ENCODE peak calls at places on chromosomes 12 and 14, in seven cellular contexts. One of them, this sample, is unnamed.
A peak's percentile ranks its signal among the peaks of the same experiment; 100 is the strongest.

GRCh38 chr14:76768201-76768656 is 7.0 kb downstream of the VASH1 start:
- DNase-seq in ovary: no peak
- DNase-seq in A549: no peak
- DNase-seq in stomach: peak; percentile 40
- DNase-seq in brain microvascular endothelial cell: no peak
- DNase-seq in esophagus squamous epithelium: no peak
- DNase-seq in sigmoid colon: no peak
- DNase-seq in this sample: peak; percentile 9

GRCh38 chr14:92584856-92585255 is 71.3 kb downstream of the RIN3 start:
- DNase-seq in ovary: no peak
- DNase-seq in A549: no peak
- DNase-seq in stomach: no peak
- DNase-seq in brain microvascular endothelial cell: no peak
- DNase-seq in esophagus squamous epithelium: no peak
- DNase-seq in sigmoid colon: peak; percentile 58
- DNase-seq in this sample: no peak

GRCh38 chr12:52220456-52220855 is 12.6 kb upstream of the KRT7 start:
- DNase-seq in ovary: no peak
- DNase-seq in A549: no peak
- DNase-seq in stomach: no peak
- DNase-seq in brain microvascular endothelial cell: no peak
- DNase-seq in esophagus squamous epithelium: no peak
- DNase-seq in sigmoid colon: peak; percentile 14
- DNase-seq in this sample: no peak

GRCh38 chr12:11664101-11664500 is 14.6 kb downstream of the ETV6 start:
- DNase-seq in ovary: no peak
- DNase-seq in A549: no peak
- DNase-seq in stomach: no peak
- DNase-seq in brain microvascular endothelial cell: no peak
- DNase-seq in esophagus squamous epithelium: no peak
- DNase-seq in sigmoid colon: no peak
- DNase-seq in this sample: no peak

GRCh38 chr14:74574706-74575105 is 37.3 kb downstream of the LTBP2 start:
- DNase-seq in ovary: peak; percentile 30
- DNase-seq in A549: no peak
- DNase-seq in stomach: no peak
- DNase-seq in brain microvascular endothelial cell: no peak
- DNase-seq in esophagus squamous epithelium: no peak
- DNase-seq in sigmoid colon: peak; percentile 60
- DNase-seq in this sample: no peak

GRCh38 chr12:120687570-120688289 is 781 bp downstream of the MLEC start:
- DNase-seq in ovary: no peak
- DNase-seq in A549: no peak
- DNase-seq in stomach: no peak
- DNase-seq in brain microvascular endothelial cell: no peak
- DNase-seq in esophagus squamous epithelium: no peak
- DNase-seq in sigmoid colon: peak; percentile 66
- DNase-seq in this sample: peak; percentile 45

GRCh38 chr12:72189266-72189665 is 82.9 kb upstream of the TRHDE start:
- DNase-seq in ovary: no peak
- DNase-seq in A549: no peak
- DNase-seq in stomach: no peak
- DNase-seq in brain microvascular endothelial cell: no peak
- DNase-seq in esophagus squamous epithelium: no peak
- DNase-seq in sigmoid colon: no peak
- DNase-seq in this sample: no peak

GRCh38 chr14:93040443-93040842 is 75.3 kb downstream of the ITPK1 start:
- DNase-seq in ovary: no peak
- DNase-seq in A549: no peak
- DNase-seq in stomach: peak; percentile 59
- DNase-seq in brain microvascular endothelial cell: no peak
- DNase-seq in esophagus squamous epithelium: no peak
- DNase-seq in sigmoid colon: no peak
- DNase-seq in this sample: peak; percentile 43

GRCh38 chr14:104026024-104026423 is 59.5 kb upstream of the ASPG start:
- DNase-seq in ovary: no peak
- DNase-seq in A549: no peak
- DNase-seq in stomach: no peak
- DNase-seq in brain microvascular endothelial cell: no peak
- DNase-seq in esophagus squamous epithelium: no peak
- DNase-seq in sigmoid colon: no peak
- DNase-seq in this sample: no peak

GRCh38 chr14:105492051-105492965 is 1.3 kb downstream of the TEDC1 start:
- DNase-seq in ovary: peak; percentile 68
- DNase-seq in A549: no peak
- DNase-seq in stomach: no peak
- DNase-seq in brain microvascular endothelial cell: no peak
- DNase-seq in esophagus squamous epithelium: no peak
- DNase-seq in sigmoid colon: peak; percentile 77
- DNase-seq in this sample: no peak

GRCh38 chr12:20368653-20369163 is 371 bp downstream of the PDE3A start:
- DNase-seq in ovary: peak; percentile 57
- DNase-seq in A549: peak; percentile 15
- DNase-seq in stomach: no peak
- DNase-seq in brain microvascular endothelial cell: peak; percentile 45
- DNase-seq in esophagus squamous epithelium: no peak
- DNase-seq in sigmoid colon: peak; percentile 78
- DNase-seq in this sample: peak; percentile 11

GRCh38 chr14:99278836-99279235 is 6.8 kb upstream of the BCL11B start:
- DNase-seq in ovary: no peak
- DNase-seq in A549: no peak
- DNase-seq in stomach: no peak
- DNase-seq in brain microvascular endothelial cell: no peak
- DNase-seq in esophagus squamous epithelium: no peak
- DNase-seq in sigmoid colon: no peak
- DNase-seq in this sample: no peak

DNA sequence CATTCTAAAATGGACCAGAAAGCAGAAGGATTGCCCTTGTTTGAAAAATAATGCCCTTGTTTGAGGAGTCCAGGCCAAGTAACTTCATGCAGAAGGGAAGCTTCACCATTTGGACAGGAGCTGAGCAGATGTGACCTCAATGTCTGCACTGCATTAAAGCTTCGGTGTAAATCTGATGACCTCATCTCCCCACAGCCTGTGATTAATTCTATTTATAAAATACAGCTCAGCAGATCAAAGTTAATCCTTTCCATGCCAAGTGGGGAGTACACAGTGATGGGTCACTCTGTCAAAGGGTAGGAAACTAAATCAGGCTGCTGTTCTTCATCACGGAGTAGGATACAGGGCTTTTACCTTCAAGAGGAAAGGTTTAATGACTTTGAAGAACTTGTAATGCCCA is 533.7 kb downstream of the RPS29 start:
- DNase-seq in ovary: no peak
- DNase-seq in A549: no peak
- DNase-seq in stomach: no peak
- DNase-seq in brain microvascular endothelial cell: peak; percentile 1
- DNase-seq in esophagus squamous epithelium: no peak
- DNase-seq in sigmoid colon: no peak
- DNase-seq in this sample: no peak
- H3K27ac ChIP-seq in ovary: no peak overlapping the region
- H3K27ac ChIP-seq in A549: no peak overlapping the region
- H3K27ac ChIP-seq in stomach: no peak overlapping the region
- H3K27ac ChIP-seq in brain microvascular endothelial cell: no peak overlapping the region
- H3K27ac ChIP-seq in esophagus squamous epithelium: no peak overlapping the region
- H3K27ac ChIP-seq in sigmoid colon: no peak overlapping the region
- H3K27ac ChIP-seq in this sample: peak overlapping the region; percentile 97

GRCh38 chr14:32696325-32697101 is 242.2 kb upstream of the NPAS3 start:
- DNase-seq in ovary: no peak
- DNase-seq in A549: no peak
- DNase-seq in stomach: no peak
- DNase-seq in brain microvascular endothelial cell: no peak
- DNase-seq in esophagus squamous epithelium: no peak
- DNase-seq in sigmoid colon: no peak
- DNase-seq in this sample: no peak

GRCh38 chr14:32692441-32692840 is 246.2 kb upstream of the NPAS3 start:
- DNase-seq in ovary: no peak
- DNase-seq in A549: no peak
- DNase-seq in stomach: no peak
- DNase-seq in brain microvascular endothelial cell: peak; percentile 56
- DNase-seq in esophagus squamous epithelium: no peak
- DNase-seq in sigmoid colon: no peak
- DNase-seq in this sample: no peak

GRCh38 chr14:32694795-32695449 is 243.8 kb upstream of the NPAS3 start:
- DNase-seq in ovary: no peak
- DNase-seq in A549: no peak
- DNase-seq in stomach: no peak
- DNase-seq in brain microvascular endothelial cell: no peak
- DNase-seq in esophagus squamous epithelium: no peak
- DNase-seq in sigmoid colon: no peak
- DNase-seq in this sample: no peak

GRCh38 chr14:32697114-32697513 is 241.6 kb upstream of the NPAS3 start:
- DNase-seq in ovary: no peak
- DNase-seq in A549: no peak
- DNase-seq in stomach: no peak
- DNase-seq in brain microvascular endothelial cell: no peak
- DNase-seq in esophagus squamous epithelium: no peak
- DNase-seq in sigmoid colon: no peak
- DNase-seq in this sample: no peak

DNA sequence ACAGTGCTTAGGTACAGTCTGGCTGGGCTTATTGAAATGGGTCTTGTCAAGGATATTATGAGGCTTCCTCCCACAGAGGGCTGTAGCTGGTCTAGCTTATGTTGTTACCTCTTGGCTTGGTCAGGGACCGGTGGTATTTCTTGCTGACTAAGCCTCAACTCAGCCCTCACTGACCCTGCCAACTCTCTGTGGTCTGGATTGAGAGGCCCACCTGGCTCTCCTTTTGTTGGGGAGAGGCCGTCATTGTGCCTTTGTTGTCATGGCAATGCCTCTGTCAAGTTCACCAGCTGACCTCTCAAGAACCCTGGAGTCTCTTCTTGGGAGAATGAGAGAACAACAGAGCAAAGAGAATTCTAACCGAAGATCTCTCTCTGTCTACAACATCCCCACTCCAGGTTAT is 245.6 kb upstream of the NPAS3 start:
- DNase-seq in ovary: no peak
- DNase-seq in A549: no peak
- DNase-seq in stomach: no peak
- DNase-seq in brain microvascular endothelial cell: no peak
- DNase-seq in esophagus squamous epithelium: no peak
- DNase-seq in sigmoid colon: no peak
- DNase-seq in this sample: peak; percentile 21
- H3K27ac ChIP-seq in ovary: no peak overlapping the region
- H3K27ac ChIP-seq in A549: no peak overlapping the region
- H3K27ac ChIP-seq in stomach: no peak overlapping the region
- H3K27ac ChIP-seq in brain microvascular endothelial cell: no peak overlapping the region
- H3K27ac ChIP-seq in esophagus squamous epithelium: no peak overlapping the region
- H3K27ac ChIP-seq in sigmoid colon: no peak overlapping the region
- H3K27ac ChIP-seq in this sample: no peak overlapping the region

GRCh38 chr12:29783773-29784666 is at the start of gene TMTC1:
- DNase-seq in ovary: peak; percentile 88
- DNase-seq in A549: peak; percentile 27
- DNase-seq in stomach: peak; percentile 51
- DNase-seq in brain microvascular endothelial cell: peak; percentile 29
- DNase-seq in esophagus squamous epithelium: no peak
- DNase-seq in sigmoid colon: peak; percentile 90
- DNase-seq in this sample: peak; percentile 42

GRCh38 chr12:29781176-29781575 is 2.6 kb downstream of the TMTC1 start:
- DNase-seq in ovary: no peak
- DNase-seq in A549: no peak
- DNase-seq in stomach: no peak
- DNase-seq in brain microvascular endothelial cell: no peak
- DNase-seq in esophagus squamous epithelium: no peak
- DNase-seq in sigmoid colon: no peak
- DNase-seq in this sample: no peak

GRCh38 chr12:29781705-29782266 is 2.0 kb downstream of the TMTC1 start:
- DNase-seq in ovary: no peak
- DNase-seq in A549: no peak
- DNase-seq in stomach: no peak
- DNase-seq in brain microvascular endothelial cell: no peak
- DNase-seq in esophagus squamous epithelium: no peak
- DNase-seq in sigmoid colon: no peak
- DNase-seq in this sample: no peak

GRCh38 chr12:29782285-29782820 is 1.4 kb downstream of the TMTC1 start:
- DNase-seq in ovary: no peak
- DNase-seq in A549: no peak
- DNase-seq in stomach: no peak
- DNase-seq in brain microvascular endothelial cell: peak; percentile 46
- DNase-seq in esophagus squamous epithelium: no peak
- DNase-seq in sigmoid colon: no peak
- DNase-seq in this sample: peak; percentile 17

DNA sequence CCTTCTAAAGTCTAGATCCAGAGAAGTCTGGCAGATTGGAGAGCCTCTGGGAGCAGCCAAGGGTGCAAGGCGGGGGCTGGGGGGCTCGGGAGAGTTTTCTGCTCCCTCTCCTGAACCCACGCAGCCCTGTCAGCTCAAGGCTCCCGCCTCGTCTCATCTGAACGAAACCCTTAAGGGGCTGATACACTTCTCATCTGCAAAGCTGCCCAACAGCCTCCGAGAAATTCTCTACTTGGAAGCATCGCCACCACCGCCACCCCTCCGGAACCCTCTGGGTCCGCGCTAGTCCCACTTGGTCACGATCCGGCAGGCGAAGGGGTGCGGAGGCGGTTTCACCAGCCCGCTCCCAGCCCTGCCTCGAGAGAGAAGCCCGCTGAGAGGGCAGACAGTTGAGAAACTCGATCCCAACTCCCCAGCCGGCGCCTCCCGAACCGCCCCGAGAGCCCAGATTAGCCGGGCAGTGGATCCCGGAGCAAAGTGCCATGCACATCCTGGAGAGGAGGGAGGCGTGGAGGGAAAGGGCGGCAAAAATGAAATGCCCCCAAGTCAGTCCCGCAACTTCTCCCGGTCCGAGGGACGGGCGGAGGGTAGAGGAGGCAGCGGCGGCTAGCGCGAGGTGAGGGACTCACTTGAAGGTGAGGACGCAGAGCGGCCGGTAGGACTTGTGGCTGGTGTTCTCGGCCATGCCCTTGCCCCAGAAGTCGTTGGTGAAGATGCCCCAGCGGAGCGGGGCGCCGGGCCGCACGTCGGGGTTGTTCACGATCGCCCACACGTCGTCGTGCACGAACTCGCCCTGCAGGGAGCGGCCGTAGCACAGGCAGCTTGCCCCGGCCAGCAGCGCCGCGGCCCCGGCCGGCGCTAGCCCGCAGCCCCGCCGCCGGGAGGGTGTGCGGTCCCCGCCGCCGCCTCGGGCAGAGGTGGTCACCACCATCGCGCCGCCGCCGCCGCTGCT is 645 bp downstream of the TMTC1 start:
- DNase-seq in ovary: peak; percentile 66
- DNase-seq in A549: no peak
- DNase-seq in stomach: peak; percentile 28
- DNase-seq in brain microvascular endothelial cell: no peak
- DNase-seq in esophagus squamous epithelium: no peak
- DNase-seq in sigmoid colon: peak; percentile 75
- DNase-seq in this sample: peak; percentile 38
- H3K27ac ChIP-seq in ovary: peak overlapping the region; percentile 87
- H3K27ac ChIP-seq in A549: peak overlapping the region; percentile 60
- H3K27ac ChIP-seq in stomach: peak overlapping the region; percentile 77
- H3K27ac ChIP-seq in brain microvascular endothelial cell: peak overlapping the region; percentile 77
- H3K27ac ChIP-seq in esophagus squamous epithelium: peak overlapping the region; percentile 79
- H3K27ac ChIP-seq in sigmoid colon: peak overlapping the region; percentile 91
- H3K27ac ChIP-seq in this sample: peak overlapping the region; percentile 64

DNA sequence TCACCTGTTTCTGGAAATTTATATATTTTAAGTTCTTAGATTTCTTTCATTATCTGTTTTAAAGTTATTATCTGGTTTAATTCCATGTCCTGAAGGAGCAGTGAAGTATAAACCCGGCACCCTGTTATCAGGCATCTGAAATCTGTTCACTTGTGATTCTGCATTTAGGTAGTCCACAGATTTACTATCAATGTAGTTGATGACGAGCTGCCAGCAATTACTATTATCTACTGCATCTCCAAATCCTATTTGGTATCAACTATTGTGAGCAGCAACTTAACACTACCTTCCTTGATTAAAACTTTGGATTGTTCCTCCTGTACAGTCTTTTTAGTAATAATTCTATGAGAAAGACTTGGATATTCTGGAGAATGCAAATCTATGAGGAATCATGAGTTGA is 36.1 kb downstream of the PRORP start:
- DNase-seq in ovary: no peak
- DNase-seq in A549: no peak
- DNase-seq in stomach: no peak
- DNase-seq in brain microvascular endothelial cell: no peak
- DNase-seq in esophagus squamous epithelium: no peak
- DNase-seq in sigmoid colon: no peak
- DNase-seq in this sample: no peak
- H3K27ac ChIP-seq in ovary: no peak overlapping the region
- H3K27ac ChIP-seq in A549: peak overlapping the region; percentile 45
- H3K27ac ChIP-seq in stomach: no peak overlapping the region
- H3K27ac ChIP-seq in brain microvascular endothelial cell: no peak overlapping the region
- H3K27ac ChIP-seq in esophagus squamous epithelium: no peak overlapping the region
- H3K27ac ChIP-seq in sigmoid colon: no peak overlapping the region
- H3K27ac ChIP-seq in this sample: no peak overlapping the region

This sample was measured in thyroid gland.